ENCODE peak calls at places on chromosomes 16 and 17, in seven cellular contexts. N is mammary epithelial cell, F is HCT116, U is GM23248, S is PC-9, O is fibroblast of lung, C is PC-3. B is an unnamed sample.

GRCh38 chr17:44587339-44587738 is 30.1 kb downstream of the FZD2 start:
- DNase-seq in O (peak), F (peak), N (peak), C (peak), U (peak), S (peak), B (peak)

GRCh38 chr17:13244511-13244910 is 226.7 kb upstream of the ELAC2 start:
- DNase-seq in F (no peak), N (no peak), U (peak), C (no peak), O (no peak), S (no peak), B (no peak)

GRCh38 chr16:57022445-57022844 is 33.1 kb downstream of the NLRC5 start:
- DNase-seq in F (no peak), U (no peak), C (no peak), S (no peak), N (no peak), O (no peak), B (no peak)

GRCh38 chr16:49964316-49964715 is 60.7 kb upstream of the CNEP1R1 start:
- DNase-seq in S (no peak), U (no peak), N (no peak), C (no peak), F (no peak), O (no peak), B (no peak)

GRCh38 chr17:28219771-28220170 is 99.2 kb upstream of the TMEM97 start:
- DNase-seq in N (no peak), C (peak), U (no peak), S (no peak), F (no peak), O (no peak), B (no peak)

GRCh38 chr17:67293251-67294203 is 48.5 kb upstream of the HELZ start:
- DNase-seq in C (peak), N (no peak), S (peak), U (peak), F (peak), O (peak), B (peak)

GRCh38 chr16:25553711-25554436 is 137.9 kb upstream of the HS3ST4 start:
- DNase-seq in S (no peak), N (peak), C (no peak), U (peak), O (peak), F (no peak), B (peak)

GRCh38 chr16:87703835-87704375 is 61.9 kb downstream of the KLHDC4 start:
- DNase-seq in U (no peak), F (no peak), N (no peak), C (no peak), O (no peak), S (no peak), B (no peak)

GRCh38 chr17:31132977-31133376 is 38.2 kb downstream of the NF1 start:
- DNase-seq in O (no peak), S (no peak), U (no peak), C (no peak), N (no peak), F (no peak), B (no peak)

GRCh38 chr17:35733366-35733765 is 1.9 kb downstream of the RASL10B start:
- DNase-seq in O (no peak), C (no peak), N (no peak), F (no peak), S (no peak), U (no peak), B (no peak)

GRCh38 chr17:59277031-59277430 is 54.4 kb upstream of the YPEL2 start:
- DNase-seq in C (no peak), U (no peak), S (no peak), O (no peak), N (no peak), F (no peak), B (no peak)

GRCh38 chr17:75517277-75517865 is 1.0 kb downstream of the TSEN54 start:
- DNase-seq in O (no peak), N (no peak), U (no peak), S (peak), C (peak), F (peak), B (no peak)

GRCh38 chr16:27959914-27960313 is 103.6 kb downstream of the GSG1L start:
- DNase-seq in S (no peak), C (no peak), N (no peak), U (no peak), F (no peak), O (no peak), B (no peak)

GRCh38 chr16:58882292-58882691 is 148.2 kb upstream of the GOT2 start:
- DNase-seq in N (no peak), C (no peak), U (no peak), O (no peak), F (no peak), S (no peak), B (no peak)

GRCh38 chr16:55155815-55156214 is 168.2 kb upstream of the IRX6 start:
- DNase-seq in U (no peak), S (no peak), N (no peak), O (no peak), F (no peak), C (no peak), B (no peak)

GRCh38 chr16:68115851-68116250 is 30.7 kb downstream of the NFATC3 start:
- DNase-seq in S (no peak), O (no peak), N (no peak), U (no peak), C (no peak), F (no peak), B (no peak)

GRCh38 chr17:37292429-37293139 is 83.2 kb upstream of the C17orf78 start:
- DNase-seq in O (no peak), U (peak), F (no peak), C (no peak), S (no peak), N (no peak), B (peak)

GRCh38 chr16:19005561-19006445 is 22.1 kb downstream of the TMC7 start:
- DNase-seq in N (peak), C (peak), S (peak), U (peak), O (peak), F (peak), B (peak)

GRCh38 chr17:74769856-74770497 is 6.2 kb downstream of the NAT9 start:
- DNase-seq in U (no peak), N (no peak), C (no peak), F (no peak), S (peak), O (no peak), B (no peak)

GRCh38 chr17:64256913-64257807 is 5.9 kb downstream of the TEX2 start:
- DNase-seq in F (no peak), N (peak), U (peak), O (peak), C (no peak), S (peak), B (no peak)

GRCh38 chr17:61815863-61816523 is 47.3 kb downstream of the BRIP1 start:
- DNase-seq in S (no peak), F (no peak), N (no peak), U (no peak), O (no peak), C (no peak), B (no peak)

GRCh38 chr16:79847101-79847500 is 246.6 kb upstream of the MAF start:
- DNase-seq in U (no peak), N (no peak), F (no peak), C (no peak), S (no peak), O (no peak), B (no peak)

GRCh38 chr17:71959129-71959528 is 161.7 kb upstream of the SOX9 start:
- DNase-seq in S (no peak), U (peak), N (no peak), C (peak), O (no peak), F (peak), B (peak)

GRCh38 chr17:3792481-3792880 is 8.5 kb downstream of the ITGAE start:
- DNase-seq in C (no peak), N (no peak), O (no peak), S (no peak), U (no peak), F (no peak), B (no peak)

GRCh38 chr17:59330314-59330942 is 1.0 kb upstream of the YPEL2 start:
- DNase-seq in N (no peak), U (peak), F (no peak), O (no peak), S (peak), C (peak), B (no peak)

GRCh38 chr17:44942456-44942855 is 5.1 kb downstream of the KIF18B start:
- DNase-seq in O (no peak), N (no peak), U (no peak), F (no peak), S (no peak), C (no peak), B (no peak)

GRCh38 chr17:29718446-29719039 is 95.8 kb upstream of the CORO6 start:
- DNase-seq in N (no peak), S (peak), O (no peak), C (no peak), U (no peak), F (no peak), B (no peak)

GRCh38 chr17:82884923-82885322 is 45.1 kb upstream of the ZNF750 start:
- DNase-seq in S (no peak), C (no peak), O (no peak), N (no peak), U (no peak), F (no peak), B (no peak)

GRCh38 chr17:37790153-37790552 is 45.3 kb upstream of the HNF1B start:
- DNase-seq in F (no peak), O (peak), S (no peak), C (no peak), U (no peak), N (no peak), B (peak)

GRCh38 chr16:13109171-13109570 is 207.8 kb downstream of the SHISA9 start:
- DNase-seq in C (no peak), U (no peak), F (no peak), S (no peak), N (no peak), O (no peak), B (no peak)

GRCh38 chr17:30296499-30297038 is 4.8 kb upstream of the BLMH start:
- DNase-seq in C (no peak), U (peak), F (no peak), N (no peak), O (no peak), S (no peak), B (no peak)

GRCh38 chr17:43467981-43468541 is 15.7 kb upstream of the DHX8 start:
- DNase-seq in N (peak), O (peak), U (peak), S (no peak), C (no peak), F (no peak), B (no peak)

GRCh38 chr17:56292010-56292409 is 138.7 kb downstream of the ANKFN1 start:
- DNase-seq in N (peak), F (no peak), O (peak), C (peak), S (no peak), U (peak), B (no peak)

GRCh38 chr16:65121870-65122723 is at the start of gene CDH11:
- DNase-seq in C (peak), N (peak), S (no peak), O (peak), F (no peak), U (peak), B (peak)

GRCh38 chr16:65119905-65120341 is 1.9 kb downstream of the CDH11 start:
- DNase-seq in O (peak), S (no peak), N (no peak), F (no peak), C (peak), U (peak), B (peak)

GRCh38 chr16:65122724-65122973 is 786 bp upstream of the CDH11 start:
- DNase-seq in C (no peak), S (no peak), F (no peak), N (no peak), O (no peak), U (no peak), B (no peak)

GRCh38 chr16:65122974-65123845 is 1.3 kb upstream of the CDH11 start:
- DNase-seq in U (peak), C (peak), N (no peak), F (no peak), O (peak), S (no peak), B (peak)

DNA sequence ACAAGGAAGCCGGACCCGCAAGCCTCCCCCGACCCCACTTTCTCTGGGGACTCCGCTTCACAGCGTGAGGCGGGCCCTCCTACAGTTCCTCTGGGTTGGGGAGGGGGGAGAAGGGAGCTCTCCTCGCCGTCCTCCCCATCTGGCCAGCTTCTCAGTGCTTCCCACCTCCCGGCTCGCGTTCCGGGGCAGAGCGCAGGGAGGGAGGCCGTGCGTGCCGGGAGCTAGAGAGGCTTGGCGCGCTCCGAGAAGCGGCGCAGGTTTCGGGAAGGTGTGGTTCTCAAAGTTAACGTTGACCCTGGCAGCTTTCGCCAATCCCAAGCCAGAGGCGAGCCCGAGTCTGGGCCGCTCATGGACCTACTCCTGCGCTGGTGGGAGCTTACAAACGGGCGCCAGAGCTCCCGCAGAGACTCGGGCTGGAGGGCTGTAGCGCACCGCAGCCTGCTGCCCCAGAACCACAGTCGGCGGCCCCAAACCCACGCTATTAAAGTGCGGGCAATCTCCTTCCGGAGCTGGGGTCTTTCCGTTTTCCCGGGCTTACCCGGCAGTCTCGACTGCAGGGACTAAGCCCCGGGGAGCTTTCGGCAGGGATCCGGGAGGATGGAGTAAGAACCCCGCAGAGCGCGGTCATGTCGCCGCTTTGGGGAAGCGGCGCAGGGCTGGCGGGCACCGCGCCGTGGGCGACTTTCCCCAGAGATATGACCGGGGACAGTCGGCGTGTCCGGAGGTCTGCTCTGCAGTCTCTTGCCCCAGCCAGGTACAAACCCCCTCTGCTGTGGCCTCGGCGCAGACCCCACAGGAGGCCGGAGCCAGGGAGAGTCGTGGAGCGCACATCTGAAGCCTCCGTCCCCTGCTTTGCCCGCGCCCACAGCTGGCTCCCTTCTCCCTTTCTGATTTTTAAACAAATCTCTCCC is 797 bp downstream of the CDH11 start:
- DNase-seq in F (no peak), O (peak), S (no peak), U (peak), N (peak), C (no peak), B (peak)
- TF ChIP-seq EZH2 in F (no peak), O (no peak), S (no peak), U (no peak), N (no peak), C (no peak), B (no peak)

DNA sequence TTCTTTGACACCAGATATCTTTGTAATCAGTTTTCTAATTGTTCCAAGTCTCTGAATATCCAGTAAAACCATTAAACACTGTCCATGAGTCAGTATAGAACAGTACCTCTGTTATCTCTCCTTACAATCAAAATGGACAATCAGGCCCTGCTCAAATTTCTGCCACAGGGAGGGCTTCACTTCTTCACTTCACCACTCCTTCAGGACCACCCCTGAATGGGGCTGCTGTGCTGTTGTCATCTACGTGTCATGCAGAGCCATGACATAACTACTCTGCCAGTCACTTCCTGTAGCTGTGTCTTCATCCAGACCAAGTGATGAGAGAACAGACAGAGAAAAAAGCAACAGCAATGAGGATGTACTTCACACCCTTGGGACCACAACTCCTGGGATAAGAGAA is 116.9 kb downstream of the TANC2 start:
- DNase-seq in C (no peak), O (peak), S (no peak), F (no peak), N (peak), U (peak), B (peak)
- H3K27ac ChIP-seq in C (no peak), O (no peak), S (no peak), F (no peak), N (no peak), U (peak), B (no peak)

GRCh38 chr16:31330553-31330890 is 24.5 kb upstream of the ITGAX start:
- DNase-seq in F (no peak), O (no peak), S (no peak), C (no peak), U (no peak), N (no peak), B (no peak)

GRCh38 chr16:31329671-31330552 is 25.1 kb upstream of the ITGAX start:
- DNase-seq in O (no peak), F (no peak), N (no peak), S (no peak), U (no peak), C (no peak), B (no peak)

GRCh38 chr16:31331141-31331764 is 23.7 kb upstream of the ITGAX start:
- DNase-seq in U (no peak), N (no peak), F (no peak), O (no peak), S (no peak), C (no peak), B (no peak)

GRCh38 chr16:31332544-31332943 is 22.4 kb upstream of the ITGAX start:
- DNase-seq in U (no peak), S (no peak), F (no peak), O (no peak), N (no peak), C (no peak), B (no peak)

DNA sequence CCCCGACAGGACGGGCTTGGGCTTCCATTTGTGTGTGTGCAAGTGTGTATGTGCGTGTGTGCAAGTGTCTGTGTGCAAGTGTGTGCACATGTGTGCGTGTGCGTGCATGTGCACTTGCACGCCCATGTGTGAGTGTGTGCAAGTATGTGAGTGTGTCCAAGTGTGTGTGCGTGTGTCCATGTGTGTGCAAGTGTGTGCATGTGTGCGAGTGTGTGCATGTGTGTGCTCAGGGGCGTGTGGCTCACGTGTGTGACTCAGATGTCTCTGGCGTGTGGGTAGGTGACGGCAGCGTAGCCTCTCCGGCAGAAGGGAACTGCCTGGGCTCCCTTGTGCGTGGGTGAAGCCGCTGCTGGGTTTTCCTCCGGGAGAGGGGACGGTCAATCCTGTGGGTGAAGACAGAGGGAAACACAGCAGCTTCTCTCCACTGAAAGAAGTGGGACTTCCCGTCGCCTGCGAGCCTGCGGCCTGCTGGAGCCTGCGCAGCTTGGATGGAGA is 23.1 kb upstream of the ITGAX start:
- DNase-seq in O (no peak), C (no peak), S (no peak), N (peak), U (no peak), F (no peak), B (no peak)
- TF ChIP-seq EZH2 in O (peak), C (no peak), S (no peak), N (peak), U (no peak), F (no peak), B (no peak)

DNA sequence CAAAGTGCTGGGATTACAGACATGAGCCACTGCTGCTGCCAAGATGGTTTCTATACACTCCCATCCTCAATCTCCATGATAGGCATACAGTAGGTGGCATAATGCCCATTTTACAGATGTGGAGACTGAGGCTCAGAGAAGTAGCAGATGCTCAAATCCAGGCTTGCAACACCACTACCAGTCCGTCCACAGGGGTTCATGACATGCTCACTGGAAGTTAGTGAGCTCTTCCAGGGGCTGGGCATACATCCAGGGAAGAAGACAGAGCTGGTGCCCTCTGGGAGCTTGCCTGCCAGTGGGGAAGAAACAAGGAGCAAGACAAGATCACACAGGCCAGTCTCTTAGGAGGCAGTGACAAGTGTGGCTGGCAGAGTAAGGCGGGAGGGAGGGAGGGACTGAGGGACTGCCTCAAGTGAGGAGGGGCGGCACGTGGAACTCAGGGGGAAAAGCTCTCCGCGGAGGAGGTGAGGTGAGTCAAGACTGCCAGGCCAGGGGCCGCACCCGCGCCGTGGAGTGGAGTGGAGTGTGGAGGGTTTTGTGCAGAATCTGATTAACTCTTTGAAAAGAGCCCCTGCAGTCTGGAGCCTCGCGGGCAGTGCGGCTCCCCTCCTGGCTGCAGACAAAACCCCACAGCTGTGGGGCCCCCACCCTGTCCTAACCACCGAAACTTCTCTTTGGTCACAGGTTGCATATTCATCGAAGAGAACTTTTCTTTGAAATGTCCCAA is 27.9 kb downstream of the SREBF1 start:
- DNase-seq in S (no peak), F (no peak), N (peak), O (peak), C (no peak), U (peak), B (peak)
- H3K27ac ChIP-seq in S (no peak), F (peak), N (no peak), O (no peak), C (no peak), U (no peak), B (peak)

GRCh38 chr16:425082-425718 is at the start of gene RAB11FIP3:
- DNase-seq in U (peak), N (peak), C (peak), S (peak), O (peak), F (peak), B (peak)
- TF ChIP-seq EZH2 in U (no peak), N (no peak), C (no peak), S (no peak), O (no peak), F (no peak), B (no peak)